ENCODE peak calls at places on chromosomes 6 and 20, in nine cellular contexts. K is psoas muscle, H is SJCRH30, Y is colonic mucosa, S is upper lobe of right lung, O is GM23248, Q is ovary, R is tibial artery, G is RWPE2. W is an unnamed sample.

GRCh38 chr6:128754658-128755256 is 128.2 kb upstream of the LAMA2 start:
- DNase-seq in K (no peak), H (no peak), Y (no peak), S (no peak), O (no peak), Q (no peak), R (no peak), G (no peak), W (no peak)

GRCh38 chr6:166259296-166259977 is 48.8 kb downstream of the PRR18 start:
- DNase-seq in K (no peak), H (no peak), Y (no peak), S (no peak), O (no peak), Q (no peak), R (peak; percentile 61), G (no peak), W (no peak)

GRCh38 chr6:30990422-30991086 is 7.0 kb downstream of the MUC21 start:
- DNase-seq in K (no peak), H (no peak), Y (no peak), S (no peak), O (no peak), Q (no peak), R (no peak), G (no peak), W (no peak)

GRCh38 chr6:96878101-96878500 is 19.6 kb downstream of the NDUFAF4 start:
- DNase-seq in K (no peak), H (peak; percentile 9), Y (no peak), S (no peak), O (no peak), Q (no peak), R (no peak), G (no peak), W (no peak)

GRCh38 chr6:155936551-155936950 is 480.9 kb upstream of the NOX3 start:
- DNase-seq in K (no peak), H (no peak), Y (no peak), S (no peak), O (no peak), Q (no peak), R (peak; percentile 32), G (no peak), W (peak; percentile 80)

GRCh38 chr6:42239736-42240375 is 22.2 kb upstream of the MRPS10 start:
- DNase-seq in K (no peak), H (no peak), Y (no peak), S (no peak), O (peak; percentile 83), Q (no peak), R (no peak), G (no peak), W (peak; percentile 67)

GRCh38 chr6:30687659-30688431 is 1.4 kb upstream of the PPP1R18 start:
- DNase-seq in K (peak; percentile 71), H (peak; percentile 38), Y (peak; percentile 45), S (no peak), O (peak; percentile 78), Q (peak; percentile 63), R (peak; percentile 55), G (no peak), W (peak; percentile 83)

GRCh38 chr6:139124887-139125672 is 9.8 kb upstream of the HECA start:
- DNase-seq in K (peak; percentile 56), H (peak; percentile 75), Y (peak; percentile 79), S (peak; percentile 68), O (peak; percentile 66), Q (peak; percentile 65), R (peak; percentile 71), G (no peak), W (no peak)

DNA sequence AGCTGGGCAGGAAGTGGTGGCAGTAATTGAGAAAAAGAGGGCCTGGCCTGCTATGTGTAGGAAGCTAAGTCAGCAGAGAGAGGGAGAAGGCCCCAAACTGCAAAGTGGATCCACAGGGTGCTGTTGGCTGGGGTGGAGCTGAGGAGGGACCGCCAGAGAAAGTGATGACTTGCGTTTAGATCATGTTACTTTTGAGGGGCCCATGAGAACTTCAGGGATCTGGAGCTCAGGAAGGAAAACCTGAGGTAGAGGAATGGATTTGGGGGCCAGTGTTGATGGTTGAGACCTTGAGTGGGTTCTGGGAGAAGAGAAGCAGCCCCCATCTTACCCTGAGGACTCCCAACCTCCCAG is 155.5 kb downstream of the MRPL14 start:
- DNase-seq in K (no peak), H (no peak), Y (no peak), S (no peak), O (peak; percentile 15), Q (no peak), R (no peak), G (no peak), W (no peak)
- H3K27ac ChIP-seq in K (peak overlapping the region; percentile 84), H (no peak overlapping the region), Y (no peak overlapping the region), S (peak overlapping the region; percentile 63), O (peak overlapping the region; percentile 84), Q (no peak overlapping the region), R (no peak overlapping the region), G (peak overlapping the region; percentile 83), W (peak overlapping the region; percentile 85)

DNA sequence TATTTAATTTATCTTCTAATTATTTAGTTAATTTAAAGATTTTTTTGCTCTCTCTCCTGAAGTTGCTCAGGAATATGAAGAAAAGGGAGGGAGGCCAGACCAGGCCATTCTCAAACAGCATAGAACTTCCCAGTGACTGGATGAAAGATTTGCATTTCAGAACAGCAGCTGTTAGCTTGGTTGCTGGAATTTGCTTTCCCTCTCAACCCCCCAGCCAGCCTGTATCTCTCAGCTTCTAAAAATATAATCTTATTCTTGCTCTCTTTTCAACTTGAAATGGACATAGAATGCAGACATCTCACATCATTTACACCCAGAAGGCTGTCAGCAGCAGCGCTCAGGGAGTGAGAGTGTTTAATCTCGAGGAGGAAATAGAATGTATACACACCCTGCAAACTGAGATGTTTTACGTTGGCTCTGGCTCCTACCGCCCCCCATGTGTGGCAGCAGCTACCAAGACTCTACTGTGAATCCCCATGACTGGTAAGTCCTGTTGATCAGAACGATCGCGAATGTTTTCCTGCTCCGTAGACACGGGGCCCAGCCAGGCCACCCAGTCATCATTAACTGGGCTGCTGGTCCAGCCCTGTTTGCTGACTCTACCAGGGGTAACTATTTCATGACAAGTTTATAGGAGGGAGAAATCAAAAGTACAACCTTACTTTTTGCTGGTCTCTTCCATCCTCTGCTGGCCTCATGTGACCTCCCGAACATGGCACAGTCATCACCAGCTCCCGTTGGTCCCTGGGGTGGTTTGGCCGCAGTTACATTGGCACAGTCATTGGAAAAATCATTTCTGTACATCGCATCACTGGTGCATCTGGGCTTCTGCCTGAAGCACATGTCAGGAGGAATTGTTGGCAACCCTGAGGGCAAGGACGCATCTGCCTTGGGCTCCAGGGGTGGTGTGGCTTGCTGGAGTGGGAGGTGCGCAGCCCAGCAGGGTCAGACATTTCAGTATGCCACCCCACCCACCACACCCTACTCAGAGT is 163.2 kb upstream of the SLC24A3 start:
- DNase-seq in K (no peak), H (no peak), Y (no peak), S (no peak), O (peak; percentile 6), Q (no peak), R (no peak), G (no peak), W (no peak)
- H3K4me3 ChIP-seq in K (peak overlapping the region; percentile 30), H (no peak overlapping the region), Y (no peak overlapping the region), S (no peak overlapping the region), O (no peak overlapping the region), Q (no peak overlapping the region), R (peak overlapping the region; percentile 23), G (no peak overlapping the region), W (no peak overlapping the region)

GRCh38 chr6:111674882-111675281 is 69.2 kb upstream of the TRAF3IP2 start:
- DNase-seq in K (no peak), H (no peak), Y (no peak), S (no peak), O (no peak), Q (no peak), R (no peak), G (no peak), W (no peak)

GRCh38 chr6:111673086-111673485 is 67.4 kb upstream of the TRAF3IP2 start:
- DNase-seq in K (no peak), H (no peak), Y (no peak), S (no peak), O (no peak), Q (no peak), R (no peak), G (no peak), W (no peak)

GRCh38 chr6:111674413-111674812 is 68.7 kb upstream of the TRAF3IP2 start:
- DNase-seq in K (no peak), H (no peak), Y (no peak), S (no peak), O (no peak), Q (no peak), R (no peak), G (no peak), W (no peak)

GRCh38 chr6:111676383-111676782 is 70.7 kb upstream of the TRAF3IP2 start:
- DNase-seq in K (no peak), H (no peak), Y (no peak), S (no peak), O (no peak), Q (no peak), R (no peak), G (no peak), W (no peak)

GRCh38 chr6:111673871-111674270 is 68.2 kb upstream of the TRAF3IP2 start:
- DNase-seq in K (no peak), H (no peak), Y (no peak), S (no peak), O (no peak), Q (no peak), R (no peak), G (no peak), W (no peak)
- H3K36me3 ChIP-seq in K (no peaks in the 10 kb centered on the region), H (peaks cover 3% of the 10 kb centered on the region), Y (no peaks in the 10 kb centered on the region), S (peaks cover 31% of the 10 kb centered on the region), O (peaks cover 44% of the 10 kb centered on the region), Q (no peaks in the 10 kb centered on the region), R (peaks cover 15% of the 10 kb centered on the region), G (no peaks in the 10 kb centered on the region), W (peaks cover 3% of the 10 kb centered on the region)

GRCh38 chr20:60233006-60233405 is 274.8 kb downstream of the CDH26 start:
- DNase-seq in K (no peak), H (no peak), Y (no peak), S (no peak), O (no peak), Q (no peak), R (no peak), G (no peak), W (no peak)

GRCh38 chr20:60237981-60238380 is 279.8 kb downstream of the CDH26 start:
- DNase-seq in K (no peak), H (no peak), Y (no peak), S (no peak), O (no peak), Q (no peak), R (no peak), G (no peak), W (no peak)

GRCh38 chr20:60236613-60237012 is 278.4 kb downstream of the CDH26 start:
- DNase-seq in K (no peak), H (no peak), Y (no peak), S (no peak), O (no peak), Q (no peak), R (no peak), G (no peak), W (no peak)

GRCh38 chr20:60228255-60228654 is 270.0 kb downstream of the CDH26 start:
- DNase-seq in K (no peak), H (no peak), Y (no peak), S (peak; percentile 58), O (no peak), Q (no peak), R (no peak), G (no peak), W (no peak)

DNA sequence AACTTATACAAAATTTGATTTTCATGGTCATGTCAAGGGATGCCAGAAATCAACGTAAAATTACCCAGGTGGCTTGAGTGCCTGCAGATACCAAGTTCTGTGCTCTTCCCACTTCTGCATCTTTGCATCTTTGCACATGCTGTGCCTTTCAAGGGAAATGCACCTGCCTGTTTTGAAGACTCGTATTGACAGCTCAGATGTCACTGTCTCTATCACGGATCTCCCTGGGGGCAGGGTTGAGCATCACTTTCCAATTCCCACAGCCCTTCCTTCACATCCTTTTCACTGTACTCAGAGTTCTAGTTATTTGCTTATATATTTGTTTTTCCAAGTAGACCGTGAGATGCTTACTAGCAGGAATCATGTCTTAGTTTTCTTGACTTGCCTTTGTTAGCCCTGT is 274.2 kb downstream of the CDH26 start:
- DNase-seq in K (no peak), H (no peak), Y (no peak), S (no peak), O (no peak), Q (no peak), R (no peak), G (no peak), W (no peak)
- H3K27ac ChIP-seq in K (no peak overlapping the region), H (no peak overlapping the region), Y (no peak overlapping the region), S (no peak overlapping the region), O (no peak overlapping the region), Q (no peak overlapping the region), R (no peak overlapping the region), G (no peak overlapping the region), W (no peak overlapping the region)

W was measured in aorta.